ENCODE peak calls at places on chromosomes 1 and 21, in five cellular contexts. O, Q, I, C and V are unnamed samples.

GRCh38 chr1:203914292-203914691 is 52.9 kb downstream of the SNRPE start:
- DNase-seq in O (peak; percentile 39), Q (peak; percentile 65), I (no peak), C (no peak), V (no peak)

GRCh38 chr1:3003941-3004270 is 17.4 kb upstream of the ACTRT2 start:
- DNase-seq in O (no peak), Q (no peak), I (no peak), C (no peak), V (no peak)

GRCh38 chr1:63630666-63631065 is 37.5 kb downstream of the PGM1 start:
- DNase-seq in O (no peak), Q (no peak), I (no peak), C (no peak), V (no peak)

GRCh38 chr1:40736085-40736531 is 44.6 kb downstream of the NFYC start:
- DNase-seq in O (peak; percentile 82), Q (peak; percentile 57), I (no peak), C (peak; percentile 50), V (no peak)

GRCh38 chr21:42513151-42513984 is at the start of gene SLC37A1:
- DNase-seq in O (no peak), Q (no peak), I (no peak), C (no peak), V (no peak)

GRCh38 chr1:170664283-170664827 is 424 bp downstream of the PRRX1 start:
- DNase-seq in O (peak; percentile 32), Q (no peak), I (no peak), C (no peak), V (no peak)

GRCh38 chr1:181011301-181012202 is 11.1 kb downstream of the STX6 start:
- DNase-seq in O (no peak), Q (peak; percentile 11), I (no peak), C (no peak), V (no peak)

GRCh38 chr21:33070921-33071877 is 1.3 kb downstream of the OLIG1 start:
- DNase-seq in O (no peak), Q (peak; percentile 23), I (no peak), C (no peak), V (no peak)

GRCh38 chr1:110619412-110620249 is 13.5 kb upstream of the KCNA2 start:
- DNase-seq in O (peak; percentile 59), Q (peak; percentile 44), I (peak; percentile 53), C (peak; percentile 94), V (peak; percentile 90)

GRCh38 chr1:186183219-186183618 is 191.8 kb downstream of the TPR start:
- DNase-seq in O (peak; percentile 58), Q (peak; percentile 24), I (no peak), C (peak; percentile 73), V (no peak)

GRCh38 chr1:31931241-31932225 is 6.6 kb downstream of the PTP4A2 start:
- DNase-seq in O (peak; percentile 67), Q (peak; percentile 70), I (no peak), C (no peak), V (no peak)

GRCh38 chr1:115429884-115430283 is 91.8 kb upstream of the NGF start:
- DNase-seq in O (peak; percentile 72), Q (peak; percentile 70), I (no peak), C (no peak), V (no peak)

GRCh38 chr1:171226757-171227370 is 21.4 kb upstream of the FMO1 start:
- DNase-seq in O (peak; percentile 80), Q (peak; percentile 71), I (no peak), C (peak; percentile 66), V (peak; percentile 43)

GRCh38 chr1:3485016-3485415 is 30.6 kb downstream of the ARHGEF16 start:
- DNase-seq in O (no peak), Q (no peak), I (no peak), C (no peak), V (no peak)

GRCh38 chr1:87061742-87062156 is 147.3 kb downstream of the HS2ST1 start:
- DNase-seq in O (peak; percentile 71), Q (peak; percentile 24), I (no peak), C (no peak), V (no peak)

GRCh38 chr1:217149791-217150190 is 426.6 kb upstream of the ESRRG start:
- DNase-seq in O (no peak), Q (no peak), I (no peak), C (no peak), V (no peak)

GRCh38 chr1:84253041-84253440 is 48.5 kb upstream of the SAMD13 start:
- DNase-seq in O (peak; percentile 85), Q (peak; percentile 52), I (no peak), C (peak; percentile 2), V (no peak)

GRCh38 chr1:231973840-231974239 is 347.2 kb downstream of the DISC1 start:
- DNase-seq in O (peak; percentile 16), Q (peak; percentile 40), I (no peak), C (no peak), V (no peak)

GRCh38 chr1:30886710-30887428 is 21.7 kb downstream of the SDC3 start:
- DNase-seq in O (no peak), Q (no peak), I (no peak), C (peak; percentile 35), V (no peak)

GRCh38 chr1:145942891-145943290 is 14.9 kb downstream of the LIX1L start:
- DNase-seq in O (no peak), Q (no peak), I (no peak), C (no peak), V (no peak)

GRCh38 chr21:37927711-37928110 is 11.5 kb upstream of the KCNJ6 start:
- DNase-seq in O (no peak), Q (no peak), I (no peak), C (no peak), V (no peak)

GRCh38 chr1:36425791-36426190 is 24.5 kb downstream of the OSCP1 start:
- DNase-seq in O (peak; percentile 25), Q (no peak), I (no peak), C (peak; percentile 48), V (no peak)

GRCh38 chr21:46639489-46640386 is 4.3 kb downstream of the PRMT2 start:
- DNase-seq in O (peak; percentile 16), Q (peak; percentile 44), I (no peak), C (no peak), V (no peak)

GRCh38 chr1:100535264-100535663 is 2.7 kb upstream of the GPR88 start:
- DNase-seq in O (no peak), Q (no peak), I (no peak), C (no peak), V (no peak)

GRCh38 chr21:29130234-29130993 is at the start of gene MAP3K7CL:
- DNase-seq in O (peak; percentile 100), Q (peak; percentile 99), I (no peak), C (peak; percentile 84), V (no peak)

GRCh38 chr1:164092603-164093353 is 466.2 kb upstream of the PBX1 start:
- DNase-seq in O (peak; percentile 0), Q (no peak), I (no peak), C (no peak), V (no peak)

GRCh38 chr1:227789881-227790400 is 25.5 kb upstream of the PRSS38 start:
- DNase-seq in O (no peak), Q (no peak), I (no peak), C (no peak), V (no peak)

DNA sequence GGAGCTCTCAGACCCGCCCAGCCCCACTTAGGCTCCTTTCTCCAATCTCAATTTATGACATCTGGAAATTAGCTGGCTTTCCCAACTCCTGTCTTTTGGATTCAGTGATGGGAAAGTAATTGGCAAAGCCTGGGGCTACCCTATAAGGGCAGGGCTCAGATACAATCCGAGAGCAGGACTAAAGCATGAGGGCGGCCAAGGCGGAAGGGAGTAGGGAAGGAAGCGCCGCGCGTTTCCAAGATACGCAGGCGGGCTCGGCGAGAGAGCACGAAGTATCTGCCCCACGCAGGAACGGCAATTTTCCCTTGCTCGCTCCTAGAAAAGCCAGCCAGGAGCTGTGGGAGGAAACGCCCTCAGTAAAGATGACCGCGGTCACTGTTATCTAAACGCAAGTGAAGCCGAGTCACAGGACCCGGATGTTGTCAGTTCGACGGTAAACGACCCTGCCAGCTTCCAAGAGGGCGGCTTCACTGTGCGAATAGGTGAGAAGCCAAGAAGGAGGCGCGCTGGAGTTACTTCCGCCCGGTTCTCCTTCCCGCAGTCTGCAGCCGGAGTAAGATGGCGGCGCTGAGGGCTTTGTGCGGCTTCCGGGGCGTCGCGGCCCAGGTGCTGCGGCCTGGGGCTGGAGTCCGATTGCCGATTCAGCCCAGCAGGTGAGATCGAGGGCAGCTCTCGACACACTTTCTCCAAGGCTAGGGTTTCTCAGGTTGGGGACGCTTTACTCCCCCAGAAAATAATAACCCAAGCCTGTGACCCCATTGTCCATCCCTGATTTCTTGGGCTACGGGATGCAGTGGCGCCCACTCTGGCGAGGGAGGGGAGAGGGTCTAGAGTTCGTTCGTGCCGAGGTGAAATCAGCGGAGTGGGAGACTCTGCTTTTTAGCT is at the start of gene NDUFS2:
- DNase-seq in O (peak; percentile 99), Q (peak; percentile 99), I (peak; percentile 95), C (peak; percentile 100), V (peak; percentile 96)
- H4K91ac ChIP-seq in O (peak within 1 kb of the TSS; percentile 98), Q (peak within 1 kb of the TSS; percentile 94), I (peak within 1 kb of the TSS; percentile 97), C (peak within 1 kb of the TSS; percentile 89), V (peak within 1 kb of the TSS; percentile 34)

GRCh38 chr1:160367516-160367900 is 637 bp downstream of the NHLH1 start:
- DNase-seq in O (no peak), Q (no peak), I (no peak), C (no peak), V (no peak)
- H3K4me3 ChIP-seq in O (no peak overlapping the region), Q (no peak overlapping the region), I (no peak overlapping the region), C (no peak overlapping the region), V (no peak overlapping the region)

GRCh38 chr1:223216074-223216473 is 73.0 kb upstream of the TLR5 start:
- DNase-seq in O (no peak), Q (no peak), I (no peak), C (no peak), V (no peak)

GRCh38 chr1:223212441-223212840 is 69.4 kb upstream of the TLR5 start:
- DNase-seq in O (no peak), Q (no peak), I (no peak), C (no peak), V (no peak)

GRCh38 chr1:223215026-223215425 is 72.0 kb upstream of the TLR5 start:
- DNase-seq in O (no peak), Q (no peak), I (no peak), C (no peak), V (no peak)

GRCh38 chr1:223216482-223217205 is 73.6 kb upstream of the TLR5 start:
- DNase-seq in O (no peak), Q (no peak), I (no peak), C (no peak), V (no peak)

GRCh38 chr1:223214272-223214807 is 71.3 kb upstream of the TLR5 start:
- DNase-seq in O (no peak), Q (no peak), I (no peak), C (no peak), V (no peak)
- H3K9me3 ChIP-seq in O (peaks cover 10% of the 10 kb centered on the region), Q (peaks cover 9% of the 10 kb centered on the region), I (peaks cover 11% of the 10 kb centered on the region), C (peaks cover 4% of the 10 kb centered on the region), V (peaks cover 4% of the 10 kb centered on the region)

DNA sequence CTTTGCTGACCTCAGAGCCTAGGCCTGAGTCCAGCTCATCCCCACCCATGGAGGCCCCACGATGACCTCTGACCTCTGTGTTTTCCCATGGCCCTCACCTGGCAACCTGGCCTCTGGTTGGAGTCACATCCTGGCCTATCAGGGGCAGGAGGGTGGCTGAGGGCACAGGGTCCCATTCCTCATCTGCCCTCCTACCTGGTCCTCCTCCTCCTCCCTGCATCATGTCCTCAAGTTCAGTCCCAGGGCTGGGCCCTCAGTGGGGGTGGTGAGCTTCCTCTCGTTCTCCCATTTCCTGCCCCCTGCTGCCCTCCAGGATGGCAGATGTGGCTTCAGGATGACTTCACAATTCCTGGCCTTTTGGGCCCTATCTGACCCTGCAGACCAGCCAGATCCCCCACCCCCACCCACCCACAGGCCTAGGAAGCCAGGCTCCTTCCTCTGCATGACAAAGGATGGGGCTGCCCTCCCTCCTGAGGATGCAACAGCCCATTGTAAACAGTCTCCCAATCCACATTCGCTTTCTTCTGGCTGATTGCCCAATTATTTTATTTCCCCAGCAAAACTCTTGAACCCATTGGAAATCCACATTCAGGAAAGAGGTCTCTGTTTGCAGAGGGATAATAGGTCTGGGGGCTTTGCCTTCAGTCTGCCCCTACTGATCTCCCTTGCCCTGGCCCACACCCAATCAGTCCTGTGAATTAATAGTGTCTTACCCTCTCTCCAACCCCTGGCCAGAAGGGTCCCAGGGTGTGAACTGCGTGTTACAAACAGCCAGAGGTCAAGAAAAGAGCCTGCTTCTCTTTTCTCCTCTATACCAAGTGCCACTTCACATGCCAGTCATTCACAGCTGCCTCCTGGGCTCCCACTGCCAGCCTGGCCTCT is 10.3 kb upstream of the LEFTY1 start:
- DNase-seq in O (no peak), Q (no peak), I (peak; percentile 94), C (no peak), V (no peak)
- H4K91ac ChIP-seq in O (no peak overlapping the region), Q (no peak overlapping the region), I (peak overlapping the region; percentile 98), C (no peak overlapping the region), V (peak overlapping the region; percentile 80)